ENCODE peak calls at places on chromosome 17, in four cellular contexts. D is lower lobe of right lung, I is GM23248, V is testis. P is an unnamed sample.

GRCh38 chr17:81418710-81419332 is 23.6 kb downstream of the BAHCC1 start:
- DNase-seq in I (peak; percentile 59), V (no peak), D (no peak), P (no peak)

GRCh38 chr17:39166437-39167335 is 725 bp upstream of the ARL5C start:
- DNase-seq in D (no peak), I (no peak), V (no peak), P (no peak)

GRCh38 chr17:75160211-75160610 is 5.9 kb upstream of the JPT1 start:
- DNase-seq in I (no peak), V (no peak), D (no peak), P (no peak)

GRCh38 chr17:4522661-4523060 is 24.0 kb downstream of the SPNS2 start:
- DNase-seq in V (no peak), D (no peak), I (no peak), P (no peak)

GRCh38 chr17:2023692-2024571 is 1.2 kb downstream of the RTN4RL1 start:
- DNase-seq in I (peak; percentile 58), V (peak; percentile 76), D (peak; percentile 79), P (no peak)

GRCh38 chr17:956905-957304 is 22.7 kb downstream of the NXN start:
- DNase-seq in I (peak; percentile 52), V (no peak), D (no peak), P (no peak)

GRCh38 chr17:81210466-81210865 is 12.3 kb downstream of the CEP131 start:
- DNase-seq in D (no peak), I (no peak), V (no peak), P (no peak)

GRCh38 chr17:251531-251930 is 70.1 kb upstream of the DOC2B start:
- DNase-seq in V (no peak), D (peak; percentile 40), I (no peak), P (no peak)

GRCh38 chr17:42272576-42272975 is 3.6 kb downstream of the STAT5B start:
- DNase-seq in I (no peak), D (no peak), V (no peak), P (no peak)

GRCh38 chr17:8588877-8589276 is 41.6 kb downstream of the MYH10 start:
- DNase-seq in I (no peak), D (no peak), V (no peak), P (no peak)

GRCh38 chr17:51721711-51722110 is 436.8 kb downstream of the CA10 start:
- DNase-seq in D (no peak), I (no peak), V (no peak), P (no peak)

GRCh38 chr17:61393904-61394629 is 5.6 kb upstream of the TBX2 start:
- DNase-seq in I (peak; percentile 50), D (peak; percentile 38), V (no peak), P (no peak)

GRCh38 chr17:51853857-51854256 is 304.7 kb downstream of the CA10 start:
- DNase-seq in V (no peak), I (no peak), D (no peak), P (no peak)

GRCh38 chr17:39144414-39144813 is 7.0 kb downstream of the PLXDC1 start:
- DNase-seq in D (peak; percentile 89), I (peak; percentile 91), V (peak; percentile 68), P (no peak)

GRCh38 chr17:66002063-66002585 is 189.8 kb downstream of the CEP112 start:
- DNase-seq in I (no peak), D (no peak), V (no peak), P (no peak)

GRCh38 chr17:62643496-62643895 is 16.0 kb downstream of the MRC2 start:
- DNase-seq in I (no peak), D (no peak), V (no peak), P (no peak)

GRCh38 chr17:37824534-37825485 is 80.0 kb upstream of the HNF1B start:
- DNase-seq in D (no peak), V (no peak), I (peak; percentile 67), P (no peak)

GRCh38 chr17:8724451-8724850 is 20.2 kb downstream of the CCDC42 start:
- DNase-seq in I (no peak), D (peak; percentile 75), V (no peak), P (no peak)

GRCh38 chr17:66426397-66427033 is 124.1 kb downstream of the PRKCA start:
- DNase-seq in D (no peak), V (no peak), I (peak; percentile 11), P (no peak)

GRCh38 chr17:51147641-51148040 is 5.7 kb upstream of the NME1 start:
- DNase-seq in I (peak; percentile 47), D (no peak), V (no peak), P (no peak)

GRCh38 chr17:17942846-17943245 is 29.4 kb downstream of the TOM1L2 start:
- DNase-seq in D (no peak), I (peak; percentile 56), V (no peak), P (no peak)

GRCh38 chr17:556431-556995 is 158.1 kb downstream of the VPS53 start:
- DNase-seq in I (no peak), D (no peak), V (no peak), P (no peak)

GRCh38 chr17:47188266-47188665 is 829 bp downstream of the CDC27 start:
- DNase-seq in I (peak; percentile 72), V (no peak), D (no peak), P (no peak)

GRCh38 chr17:51461578-51462004 is 201.2 kb downstream of the UTP18 start:
- DNase-seq in V (peak; percentile 79), D (peak; percentile 52), I (peak; percentile 89), P (peak; percentile 7)

GRCh38 chr17:79433396-79433795 is 177.5 kb downstream of the RBFOX3 start:
- DNase-seq in V (no peak), I (no peak), D (no peak), P (no peak)

GRCh38 chr17:40345161-40346034 is 19.1 kb downstream of the GJD3 start:
- DNase-seq in I (peak; percentile 71), D (peak; percentile 82), V (peak; percentile 66), P (no peak)

GRCh38 chr17:29572691-29573557 is 4.4 kb downstream of the TP53I13 start:
- DNase-seq in D (peak; percentile 67), V (peak; percentile 72), I (peak; percentile 85), P (peak; percentile 47)

GRCh38 chr17:36703860-36704266 is 102.5 kb downstream of the MRM1 start:
- DNase-seq in D (peak; percentile 58), I (peak; percentile 46), V (peak; percentile 60), P (peak; percentile 24)

GRCh38 chr17:7992924-7993323 is 9.5 kb upstream of the GUCY2D start:
- DNase-seq in D (no peak), V (no peak), I (no peak), P (no peak)

GRCh38 chr17:77556408-77557068 is 402.0 kb upstream of the TNRC6C start:
- DNase-seq in V (no peak), D (no peak), I (no peak), P (no peak)
- H3K27ac ChIP-seq in V (no peak overlapping the region), D (no peak overlapping the region), I (no peak overlapping the region), P (peak overlapping the region; percentile 36)

GRCh38 chr17:44362056-44362355 is 1.6 kb downstream of the FAM171A2 start:
- DNase-seq in V (no peak), I (no peak), D (no peak), P (no peak)

GRCh38 chr17:44363613-44364159 is at the start of gene FAM171A2:
- DNase-seq in V (peak; percentile 57), I (peak; percentile 82), D (peak; percentile 79), P (peak; percentile 20)

GRCh38 chr17:44362964-44363612 is 565 bp downstream of the FAM171A2 start:
- DNase-seq in I (peak; percentile 53), V (no peak), D (no peak), P (no peak)

GRCh38 chr17:44361292-44362055 is 2.2 kb downstream of the FAM171A2 start:
- DNase-seq in I (no peak), D (no peak), V (no peak), P (no peak)

DNA sequence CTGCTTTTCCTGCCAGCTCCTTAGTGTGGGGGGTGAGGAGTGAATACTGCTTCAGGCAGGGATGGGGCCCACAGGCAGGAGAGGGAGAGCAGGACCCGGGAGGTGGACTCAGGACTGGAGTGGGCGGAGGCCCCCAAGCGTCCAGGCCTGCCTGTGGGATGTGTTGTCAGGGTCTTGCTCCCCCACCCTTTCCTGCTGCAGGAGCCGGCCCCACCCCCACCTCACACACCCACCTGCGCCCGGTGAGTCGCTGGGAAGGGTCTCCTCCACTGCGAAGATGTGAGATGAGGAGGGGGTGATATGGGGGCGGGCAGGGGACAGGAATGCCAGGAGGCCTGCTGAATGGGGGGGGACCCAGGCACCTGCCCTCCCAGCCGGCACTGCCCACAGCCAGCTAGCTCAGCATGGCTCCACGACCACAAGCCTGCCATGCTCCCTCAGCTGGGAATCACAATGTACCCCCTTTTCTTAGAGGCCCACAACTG is 1.1 kb downstream of the FAM171A2 start:
- DNase-seq in I (peak; percentile 16), V (no peak), D (no peak), P (no peak)
- H3K27ac ChIP-seq in I (no peak overlapping the region), V (no peak overlapping the region), D (no peak overlapping the region), P (no peak overlapping the region)

GRCh38 chr17:19553036-19553435 is 19.4 kb downstream of the SLC47A1 start:
- DNase-seq in I (no peak), D (no peak), V (no peak), P (no peak)

GRCh38 chr17:19554393-19554792 is 20.7 kb downstream of the SLC47A1 start:
- DNase-seq in V (peak; percentile 81), D (no peak), I (no peak), P (no peak)

GRCh38 chr17:19549746-19550623 is 16.3 kb downstream of the SLC47A1 start:
- DNase-seq in V (no peak), I (no peak), D (no peak), P (no peak)

GRCh38 chr17:19551708-19552148 is 18.1 kb downstream of the SLC47A1 start:
- DNase-seq in V (no peak), D (no peak), I (no peak), P (no peak)

DNA sequence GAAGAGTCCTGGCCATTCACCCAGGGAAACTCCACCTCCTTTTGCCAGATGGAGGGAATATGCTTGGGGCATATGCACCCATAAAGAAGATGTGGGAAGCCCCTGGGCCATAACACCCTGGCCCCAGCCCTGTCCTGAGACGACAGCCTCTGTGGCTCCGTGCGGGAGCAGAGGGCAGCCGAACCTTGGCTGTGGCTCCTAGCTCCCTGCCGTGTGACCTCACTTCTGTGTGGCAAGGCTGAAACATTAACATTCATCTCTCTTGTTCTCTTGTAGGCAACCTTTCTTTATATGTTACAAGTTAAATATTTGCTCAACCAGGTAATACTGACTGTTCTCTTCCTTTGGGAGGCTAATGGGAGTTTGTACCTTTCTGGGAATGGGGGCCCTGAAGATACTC is 17.5 kb downstream of the SLC47A1 start:
- DNase-seq in I (no peak), D (no peak), V (no peak), P (no peak)
- H3K27ac ChIP-seq in I (no peak overlapping the region), D (no peak overlapping the region), V (no peak overlapping the region), P (no peak overlapping the region)

DNA sequence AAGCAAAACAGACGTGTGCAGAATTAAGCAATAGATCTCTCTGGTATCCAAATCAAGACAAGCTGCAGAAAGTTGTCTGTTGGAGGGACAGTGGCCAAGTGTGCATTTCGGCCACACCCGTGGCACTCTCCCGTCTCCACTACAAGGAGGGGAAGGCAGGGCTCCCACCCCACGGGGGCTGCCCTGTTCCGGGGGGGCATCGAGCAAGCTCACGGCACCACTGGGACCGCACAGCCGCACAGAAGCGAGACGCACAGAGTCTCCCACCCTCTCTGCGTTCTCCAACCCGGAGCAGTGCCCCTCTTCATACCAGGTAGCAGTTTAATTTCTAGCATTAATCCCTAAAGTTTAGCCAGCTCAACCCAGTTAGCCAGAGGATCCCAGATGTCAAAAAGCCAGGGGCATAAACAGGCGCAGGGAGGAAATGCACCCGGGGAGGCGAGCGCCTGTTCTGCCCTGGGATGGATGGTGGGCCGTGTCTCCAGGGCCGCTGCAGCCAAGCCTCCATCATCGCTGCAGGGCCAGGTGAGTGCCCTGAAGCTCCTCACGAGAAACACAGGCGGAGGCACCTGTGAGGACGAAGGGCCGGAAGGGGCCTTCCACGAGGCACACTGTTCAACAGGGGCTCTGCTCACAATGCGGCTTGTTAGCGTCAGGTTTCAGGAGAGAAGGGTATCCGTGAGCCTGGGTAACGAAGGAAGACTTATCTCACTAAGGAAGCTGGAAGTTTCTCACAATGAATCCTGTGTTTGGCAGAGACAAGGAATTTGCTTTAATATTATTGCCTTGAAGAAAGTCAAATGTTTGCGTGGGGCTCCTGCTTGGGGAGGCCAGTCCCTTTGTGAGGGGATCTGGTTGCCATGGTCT is 42.1 kb upstream of the METRNL start:
- DNase-seq in I (no peak), V (no peak), D (no peak), P (no peak)
- H3K27ac ChIP-seq in I (no peak overlapping the region), V (no peak overlapping the region), D (no peak overlapping the region), P (no peak overlapping the region)